ENCODE peak calls at places on chromosome 22, in six cellular contexts. S is IMR-90, K is H9, V is mesendoderm, I is neuronal stem cell, L is H1. G is an unnamed sample.

GRCh38 chr22:35230417-35230816 is 26.9 kb upstream of the HMGXB4 start:
- DNase-seq in S (no peak), K (no peak), V (no peak), I (no peak), L (peak; percentile 8), G (no peak)

GRCh38 chr22:42920101-42920820 is 63.2 kb upstream of the ARFGAP3 start:
- DNase-seq in S (peak; percentile 39), K (no peak), V (no peak), I (no peak), L (no peak), G (peak; percentile 27)

GRCh38 chr22:18994780-18995711 is 59.0 kb upstream of the PRODH start:
- DNase-seq in S (no peak), K (no peak), V (peak; percentile 52), I (peak; percentile 47), L (peak; percentile 39), G (peak; percentile 7)

GRCh38 chr22:36481393-36482168 is at the start of gene TXN2:
- DNase-seq in S (peak; percentile 95), K (peak; percentile 98), V (peak; percentile 98), I (peak; percentile 94), L (peak; percentile 92), G (peak; percentile 97)

GRCh38 chr22:23778576-23778900 is 5.9 kb downstream of the MMP11 start:
- DNase-seq in S (no peak), K (no peak), V (no peak), I (no peak), L (no peak), G (no peak)

GRCh38 chr22:24410110-24410856 is 17.1 kb upstream of the ADORA2A start:
- DNase-seq in S (peak; percentile 58), K (no peak), V (no peak), I (no peak), L (no peak), G (peak; percentile 67)

GRCh38 chr22:50732681-50733080 is 5.3 kb upstream of the ACR start:
- DNase-seq in S (no peak), K (no peak), V (no peak), I (no peak), L (peak; percentile 33), G (no peak)

GRCh38 chr22:29032584-29032983 is 29.0 kb downstream of the C22orf31 start:
- DNase-seq in S (peak; percentile 27), K (no peak), V (no peak), I (no peak), L (no peak), G (peak; percentile 68)

GRCh38 chr22:29336751-29337490 is 21.4 kb upstream of the RASL10A start:
- DNase-seq in S (no peak), K (no peak), V (no peak), I (no peak), L (no peak), G (no peak)

GRCh38 chr22:36510966-36511881 is 4.4 kb upstream of the FOXRED2 start:
- DNase-seq in S (peak; percentile 51), K (peak; percentile 71), V (peak; percentile 75), I (no peak), L (peak; percentile 68), G (peak; percentile 72)

GRCh38 chr22:39288135-39288898 is 31.1 kb downstream of the RPL3 start:
- DNase-seq in S (no peak), K (peak; percentile 29), V (no peak), I (no peak), L (no peak), G (peak; percentile 25)

GRCh38 chr22:46534177-46534776 is 3.1 kb downstream of the CELSR1 start:
- DNase-seq in S (no peak), K (no peak), V (no peak), I (no peak), L (no peak), G (no peak)

GRCh38 chr22:35070451-35071093 is 4.6 kb downstream of the ISX start:
- DNase-seq in S (no peak), K (no peak), V (no peak), I (no peak), L (no peak), G (no peak)

DNA sequence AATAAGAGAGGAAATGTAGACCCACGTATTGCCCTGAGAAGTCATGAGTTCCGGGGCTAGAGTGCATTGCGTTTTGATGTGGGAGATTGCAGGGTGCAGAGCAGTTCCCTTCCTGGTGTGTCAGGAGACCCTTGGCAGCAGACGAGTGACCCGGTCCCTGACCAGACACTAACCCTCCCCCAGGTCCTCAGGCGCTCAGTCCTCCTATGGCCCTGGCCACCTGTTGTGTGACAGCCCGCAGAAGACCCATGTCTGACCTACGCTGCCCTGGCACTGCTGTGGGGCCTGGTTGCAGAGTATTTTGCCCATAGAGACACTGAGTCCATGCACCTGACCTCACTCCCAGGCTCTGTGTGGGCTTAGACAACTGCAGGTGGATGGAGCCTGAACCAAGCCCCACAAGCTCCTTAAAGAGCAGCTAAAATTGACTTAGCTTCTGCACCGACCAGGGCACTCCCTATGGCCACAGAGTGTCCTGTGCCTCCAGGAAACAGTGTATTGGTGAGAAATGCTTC is 833.8 kb downstream of the TBC1D22A start:
- DNase-seq in S (no peak), K (no peak), V (no peak), I (no peak), L (no peak), G (no peak)
- H2BK15ac ChIP-seq in S (no peak overlapping the region), K (no peak overlapping the region), V (no peak overlapping the region), I (no peak overlapping the region), L (no peak overlapping the region), G (no peak overlapping the region)

GRCh38 chr22:30602049-30602448 is 4.9 kb upstream of the TCN2 start:
- DNase-seq in S (peak; percentile 43), K (peak; percentile 44), V (peak; percentile 76), I (no peak), L (no peak), G (peak; percentile 41)
- H2BK15ac ChIP-seq in S (no peak overlapping the region), K (no peak overlapping the region), V (no peak overlapping the region), I (no peak overlapping the region), L (no peak overlapping the region), G (no peak overlapping the region)

DNA sequence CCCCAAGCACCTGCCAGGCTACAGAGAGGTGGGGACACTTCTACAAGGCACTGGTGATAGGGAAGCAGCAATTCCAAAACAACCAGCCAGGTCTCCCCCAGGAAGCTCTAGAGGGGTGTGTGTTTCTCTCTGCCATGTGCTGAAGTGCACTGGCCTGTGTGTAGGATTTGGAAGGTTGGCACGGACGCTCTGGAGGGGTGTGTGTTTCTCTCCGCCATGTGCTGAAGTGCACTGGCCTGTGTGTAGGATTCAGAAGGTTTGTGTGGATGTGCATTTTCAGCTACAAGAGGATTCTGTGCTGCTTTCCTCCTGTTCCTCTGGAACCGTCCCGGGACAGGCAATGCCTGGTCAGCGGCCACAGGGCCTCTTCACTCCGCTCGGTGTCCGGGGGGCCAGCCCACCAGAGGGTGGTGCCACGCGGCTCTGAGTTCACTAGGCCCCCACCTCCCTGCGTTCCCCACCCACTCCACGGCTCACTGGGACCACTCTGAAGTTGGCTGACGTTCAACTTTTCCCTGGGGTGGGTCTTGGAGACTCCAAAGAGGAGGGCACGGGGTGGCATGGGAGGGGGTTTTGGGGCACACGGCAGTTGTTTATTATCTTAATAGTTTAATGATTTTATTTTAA is 552.8 kb downstream of the BRD1 start:
- DNase-seq in S (no peak), K (no peak), V (no peak), I (no peak), L (no peak), G (no peak)
- H2BK15ac ChIP-seq in S (no peak overlapping the region), K (no peak overlapping the region), V (no peak overlapping the region), I (no peak overlapping the region), L (peak overlapping the region; percentile 92), G (no peak overlapping the region)

GRCh38 chr22:20741008-20741633 is 32.8 kb upstream of the SERPIND1 start:
- DNase-seq in S (no peak), K (no peak), V (no peak), I (no peak), L (no peak), G (no peak)
- H2BK15ac ChIP-seq in S (no peak overlapping the region), K (no peak overlapping the region), V (no peak overlapping the region), I (no peak overlapping the region), L (no peak overlapping the region), G (no peak overlapping the region)

GRCh38 chr22:48520888-48521600 is 1306.6 kb downstream of the BRD1 start:
- DNase-seq in S (no peak), K (no peak), V (no peak), I (no peak), L (no peak), G (no peak)

GRCh38 chr22:48522271-48522670 is 1305.4 kb downstream of the BRD1 start:
- DNase-seq in S (no peak), K (no peak), V (no peak), I (no peak), L (no peak), G (no peak)

GRCh38 chr22:48523761-48524160 is 1303.9 kb downstream of the BRD1 start:
- DNase-seq in S (no peak), K (no peak), V (no peak), I (no peak), L (no peak), G (no peak)

GRCh38 chr22:48520207-48520606 is 1307.5 kb downstream of the BRD1 start:
- DNase-seq in S (no peak), K (no peak), V (no peak), I (no peak), L (no peak), G (no peak)

GRCh38 chr22:48523091-48523490 is 1304.6 kb downstream of the BRD1 start:
- DNase-seq in S (no peak), K (no peak), V (no peak), I (no peak), L (no peak), G (no peak)
- H2BK15ac ChIP-seq in S (no peak overlapping the region), K (no peak overlapping the region), V (no peak overlapping the region), I (no peak overlapping the region), L (no peak overlapping the region), G (no peak overlapping the region)